ENCODE peak calls at places on chromosomes 16 and 17, in ten cellular contexts. P, F, O, V, U, Y, C, X, G and M are unnamed samples.

GRCh38 chr17:42179911-42180410 is 981 bp downstream of the KCNH4 start:
- DNase-seq in P (peak), F (peak), O (peak), V (peak), U (no peak), Y (no peak), C (peak), X (peak), G (no peak), M (peak)

GRCh38 chr16:76059186-76059585 is 218.0 kb upstream of the CNTNAP4 start:
- DNase-seq in P (no peak), F (no peak), O (no peak), V (no peak), U (no peak), Y (no peak), C (no peak), X (no peak), G (no peak), M (no peak)

GRCh38 chr17:76772842-76773521 is 35.1 kb downstream of the MFSD11 start:
- DNase-seq in P (no peak), F (no peak), O (no peak), V (peak), U (peak), Y (no peak), C (peak), X (no peak), G (no peak), M (no peak)

GRCh38 chr17:7221281-7222092 is 1.7 kb downstream of the ACADVL start:
- DNase-seq in P (no peak), F (no peak), O (no peak), V (no peak), U (no peak), Y (no peak), C (no peak), X (no peak), G (no peak), M (no peak)

GRCh38 chr17:44910231-44911106 is 4.8 kb downstream of the GFAP start:
- DNase-seq in P (no peak), F (no peak), O (no peak), V (no peak), U (no peak), Y (no peak), C (no peak), X (no peak), G (no peak), M (no peak)

GRCh38 chr16:55403464-55403863 is 75.5 kb upstream of the MMP2 start:
- DNase-seq in P (no peak), F (no peak), O (no peak), V (no peak), U (no peak), Y (no peak), C (no peak), X (no peak), G (no peak), M (no peak)

GRCh38 chr17:58302171-58302918 is 21.6 kb upstream of the MPO start:
- DNase-seq in P (no peak), F (no peak), O (no peak), V (no peak), U (no peak), Y (no peak), C (no peak), X (no peak), G (no peak), M (no peak)

GRCh38 chr17:74089869-74090464 is 113.5 kb upstream of the RPL38 start:
- DNase-seq in P (peak), F (peak), O (peak), V (peak), U (no peak), Y (no peak), C (no peak), X (peak), G (no peak), M (peak)

GRCh38 chr16:78742501-78743283 is 643.2 kb downstream of the WWOX start:
- DNase-seq in P (no peak), F (no peak), O (no peak), V (peak), U (peak), Y (no peak), C (peak), X (peak), G (no peak), M (peak)

GRCh38 chr16:75758215-75758614 is 31.9 kb upstream of the CPHXL start:
- DNase-seq in P (no peak), F (no peak), O (no peak), V (no peak), U (no peak), Y (no peak), C (no peak), X (no peak), G (no peak), M (no peak)

GRCh38 chr17:40922239-40922638 is 15.2 kb downstream of the KRT23 start:
- DNase-seq in P (no peak), F (no peak), O (no peak), V (peak), U (no peak), Y (no peak), C (no peak), X (no peak), G (no peak), M (no peak)

GRCh38 chr17:3026856-3027751 is 36.3 kb downstream of the OR1D5 start:
- DNase-seq in P (no peak), F (no peak), O (no peak), V (no peak), U (no peak), Y (no peak), C (no peak), X (no peak), G (no peak), M (no peak)

GRCh38 chr17:412211-413015 is 59.8 kb upstream of the RPH3AL start:
- DNase-seq in P (peak), F (peak), O (no peak), V (peak), U (no peak), Y (no peak), C (peak), X (peak), G (no peak), M (no peak)

GRCh38 chr17:15279011-15279477 is 13.9 kb upstream of the PMP22 start:
- DNase-seq in P (no peak), F (no peak), O (no peak), V (no peak), U (no peak), Y (no peak), C (no peak), X (no peak), G (no peak), M (no peak)

GRCh38 chr16:694187-694862 is 4.1 kb upstream of the WDR24 start:
- DNase-seq in P (peak), F (no peak), O (no peak), V (no peak), U (no peak), Y (no peak), C (no peak), X (no peak), G (no peak), M (no peak)

GRCh38 chr17:3667366-3668278 is 756 bp downstream of the TAX1BP3 start:
- DNase-seq in P (peak), F (peak), O (peak), V (peak), U (no peak), Y (no peak), C (no peak), X (peak), G (peak), M (peak)

GRCh38 chr17:78026381-78026780 is 67.9 kb downstream of the TNRC6C start:
- DNase-seq in P (no peak), F (no peak), O (no peak), V (no peak), U (no peak), Y (no peak), C (no peak), X (no peak), G (no peak), M (no peak)

GRCh38 chr17:51904379-51904778 is 254.1 kb downstream of the CA10 start:
- DNase-seq in P (no peak), F (no peak), O (no peak), V (no peak), U (no peak), Y (no peak), C (no peak), X (no peak), G (no peak), M (no peak)

GRCh38 chr17:27586203-27586701 is 44.7 kb upstream of the LGALS9 start:
- DNase-seq in P (no peak), F (no peak), O (no peak), V (no peak), U (no peak), Y (no peak), C (no peak), X (no peak), G (no peak), M (no peak)

GRCh38 chr17:31415004-31415454 is 23.6 kb downstream of the RAB11FIP4 start:
- DNase-seq in P (peak), F (no peak), O (no peak), V (peak), U (no peak), Y (no peak), C (no peak), X (no peak), G (no peak), M (no peak)